ENCODE peak calls at places on chromosomes 13 and 19, in five cellular contexts. K is SK-N-SH; Z is bronchial epithelial cell; Q is Calu3; N is activated naive CD4-positive, alpha-beta T cell treated with anti-CD3 and anti-CD28 coated beads, Interleukin-2, amount 50 U/mL, for 16 hours. V is an unnamed sample.

GRCh38 chr13:51364404-51365008 is 25.0 kb downstream of the SERPINE3 start:
- DNase-seq in K (no peak), Z (peak), Q (no peak), N (no peak), V (no peak)

GRCh38 chr13:24279267-24279666 is 30.1 kb upstream of the C1QTNF9 start:
- DNase-seq in K (no peak), Z (no peak), Q (no peak), N (no peak), V (no peak)

GRCh38 chr13:77874406-77874805 is 44.2 kb downstream of the EDNRB start:
- DNase-seq in K (no peak), Z (peak), Q (no peak), N (no peak), V (no peak)

GRCh38 chr13:93727301-93728141 is 500.9 kb downstream of the GPC6 start:
- DNase-seq in K (no peak), Z (no peak), Q (no peak), N (no peak), V (no peak)

GRCh38 chr19:46862974-46863632 is 2.3 kb downstream of the ARHGAP35 start:
- DNase-seq in K (no peak), Z (no peak), Q (no peak), N (no peak), V (peak)

GRCh38 chr13:102830646-102831045 is 15.2 kb upstream of the ERCC5 start:
- DNase-seq in K (no peak), Z (no peak), Q (no peak), N (no peak), V (no peak)

GRCh38 chr19:49497047-49497789 is 984 bp downstream of the RPS11 start:
- DNase-seq in K (peak), Z (peak), Q (peak), N (peak), V (peak)

GRCh38 chr13:20136781-20137703 is 23.8 kb downstream of the GJA3 start:
- DNase-seq in K (peak), Z (no peak), Q (peak), N (peak), V (no peak)

GRCh38 chr19:6677924-6678689 is 8.1 kb upstream of the TNFSF14 start:
- DNase-seq in K (peak), Z (no peak), Q (no peak), N (peak), V (no peak)

GRCh38 chr13:20676213-20676612 is 27.3 kb upstream of the IL17D start:
- DNase-seq in K (no peak), Z (no peak), Q (no peak), N (no peak), V (no peak)

GRCh38 chr13:44498969-44499368 is 77.2 kb downstream of the TSC22D1 start:
- DNase-seq in K (no peak), Z (no peak), Q (no peak), N (no peak), V (no peak)

GRCh38 chr19:33242911-33243310 is 17.3 kb upstream of the SLC7A10 start:
- DNase-seq in K (no peak), Z (no peak), Q (no peak), N (no peak), V (no peak)

GRCh38 chr19:38386968-38387549 is 775 bp downstream of the GGN start:
- DNase-seq in K (peak), Z (no peak), Q (no peak), N (no peak), V (no peak)

GRCh38 chr13:35208587-35208986 is 266.5 kb downstream of the NBEA start:
- DNase-seq in K (no peak), Z (no peak), Q (no peak), N (no peak), V (no peak)

GRCh38 chr13:75479102-75479501 is 2.9 kb downstream of the TBC1D4 start:
- DNase-seq in K (no peak), Z (no peak), Q (no peak), N (no peak), V (no peak)

GRCh38 chr19:45913874-45914830 is at the start of gene NANOS2:
- DNase-seq in K (no peak), Z (no peak), Q (no peak), N (no peak), V (peak)

GRCh38 chr19:15464394-15465385 is at the start of gene RASAL3:
- DNase-seq in K (no peak), Z (no peak), Q (no peak), N (peak), V (no peak)

GRCh38 chr13:70568571-70568970 is 460.3 kb upstream of the KLHL1 start:
- DNase-seq in K (peak), Z (peak), Q (no peak), N (no peak), V (no peak)

GRCh38 chr19:1429750-1430149 is 8.4 kb upstream of the RPS15 start:
- DNase-seq in K (no peak), Z (no peak), Q (no peak), N (no peak), V (no peak)

GRCh38 chr19:296476-297225 is 5.4 kb upstream of the PLPP2 start:
- DNase-seq in K (no peak), Z (no peak), Q (no peak), N (no peak), V (no peak)

V was measured in head of caudate nucleus.